ENCODE peak calls at places on chromosomes 13 and 19, in eight cellular contexts. One of them, this sample, is unnamed.

GRCh38 chr13:23450340-23451046 is 17.0 kb upstream of the SACS start:
- DNase-seq in heart right ventricle: no peak
- DNase-seq in CD4-positive, alpha-beta T cell: no peak
- DNase-seq in caudate nucleus: no peak
- DNase-seq in testis: no peak
- DNase-seq in dorsolateral prefrontal cortex: no peak
- DNase-seq in CD4-positive, CD25-positive, alpha-beta regulatory T cell: no peak
- DNase-seq in effector memory CD4-positive, alpha-beta T cell: no peak
- DNase-seq in this sample: peak

GRCh38 chr13:71218960-71219359 is 648.0 kb downstream of the DACH1 start:
- DNase-seq in CD4-positive, CD25-positive, alpha-beta regulatory T cell: no peak
- DNase-seq in effector memory CD4-positive, alpha-beta T cell: no peak
- DNase-seq in testis: no peak
- DNase-seq in heart right ventricle: no peak
- DNase-seq in CD4-positive, alpha-beta T cell: no peak
- DNase-seq in caudate nucleus: no peak
- DNase-seq in dorsolateral prefrontal cortex: no peak
- DNase-seq in this sample: no peak

GRCh38 chr13:29125145-29125933 is 305.2 kb downstream of the MTUS2 start:
- DNase-seq in CD4-positive, CD25-positive, alpha-beta regulatory T cell: no peak
- DNase-seq in CD4-positive, alpha-beta T cell: no peak
- DNase-seq in heart right ventricle: no peak
- DNase-seq in caudate nucleus: no peak
- DNase-seq in testis: no peak
- DNase-seq in effector memory CD4-positive, alpha-beta T cell: peak
- DNase-seq in dorsolateral prefrontal cortex: no peak
- DNase-seq in this sample: no peak

GRCh38 chr19:29323046-29323971 is 110.4 kb upstream of the UQCRFS1 start:
- DNase-seq in CD4-positive, CD25-positive, alpha-beta regulatory T cell: no peak
- DNase-seq in testis: no peak
- DNase-seq in dorsolateral prefrontal cortex: no peak
- DNase-seq in caudate nucleus: no peak
- DNase-seq in effector memory CD4-positive, alpha-beta T cell: no peak
- DNase-seq in CD4-positive, alpha-beta T cell: no peak
- DNase-seq in heart right ventricle: no peak
- DNase-seq in this sample: no peak

GRCh38 chr13:99981115-99982020 is at the start of gene ZIC2:
- DNase-seq in caudate nucleus: no peak
- DNase-seq in effector memory CD4-positive, alpha-beta T cell: no peak
- DNase-seq in CD4-positive, alpha-beta T cell: no peak
- DNase-seq in testis: no peak
- DNase-seq in dorsolateral prefrontal cortex: no peak
- DNase-seq in CD4-positive, CD25-positive, alpha-beta regulatory T cell: no peak
- DNase-seq in heart right ventricle: no peak
- DNase-seq in this sample: no peak

GRCh38 chr19:7468840-7469239 is 20.0 kb downstream of the PEX11G start:
- DNase-seq in effector memory CD4-positive, alpha-beta T cell: no peak
- DNase-seq in CD4-positive, CD25-positive, alpha-beta regulatory T cell: no peak
- DNase-seq in dorsolateral prefrontal cortex: no peak
- DNase-seq in testis: no peak
- DNase-seq in CD4-positive, alpha-beta T cell: no peak
- DNase-seq in caudate nucleus: no peak
- DNase-seq in heart right ventricle: no peak
- DNase-seq in this sample: no peak

GRCh38 chr13:98112456-98112855 is 30.4 kb upstream of the FARP1 start:
- DNase-seq in testis: no peak
- DNase-seq in caudate nucleus: no peak
- DNase-seq in CD4-positive, alpha-beta T cell: no peak
- DNase-seq in heart right ventricle: no peak
- DNase-seq in dorsolateral prefrontal cortex: no peak
- DNase-seq in effector memory CD4-positive, alpha-beta T cell: no peak
- DNase-seq in CD4-positive, CD25-positive, alpha-beta regulatory T cell: no peak
- DNase-seq in this sample: no peak

GRCh38 chr19:32012886-32013635 is 332.3 kb upstream of the ZNF507 start:
- DNase-seq in effector memory CD4-positive, alpha-beta T cell: no peak
- DNase-seq in testis: no peak
- DNase-seq in CD4-positive, CD25-positive, alpha-beta regulatory T cell: no peak
- DNase-seq in heart right ventricle: no peak
- DNase-seq in CD4-positive, alpha-beta T cell: no peak
- DNase-seq in caudate nucleus: no peak
- DNase-seq in dorsolateral prefrontal cortex: no peak
- DNase-seq in this sample: no peak

DNA sequence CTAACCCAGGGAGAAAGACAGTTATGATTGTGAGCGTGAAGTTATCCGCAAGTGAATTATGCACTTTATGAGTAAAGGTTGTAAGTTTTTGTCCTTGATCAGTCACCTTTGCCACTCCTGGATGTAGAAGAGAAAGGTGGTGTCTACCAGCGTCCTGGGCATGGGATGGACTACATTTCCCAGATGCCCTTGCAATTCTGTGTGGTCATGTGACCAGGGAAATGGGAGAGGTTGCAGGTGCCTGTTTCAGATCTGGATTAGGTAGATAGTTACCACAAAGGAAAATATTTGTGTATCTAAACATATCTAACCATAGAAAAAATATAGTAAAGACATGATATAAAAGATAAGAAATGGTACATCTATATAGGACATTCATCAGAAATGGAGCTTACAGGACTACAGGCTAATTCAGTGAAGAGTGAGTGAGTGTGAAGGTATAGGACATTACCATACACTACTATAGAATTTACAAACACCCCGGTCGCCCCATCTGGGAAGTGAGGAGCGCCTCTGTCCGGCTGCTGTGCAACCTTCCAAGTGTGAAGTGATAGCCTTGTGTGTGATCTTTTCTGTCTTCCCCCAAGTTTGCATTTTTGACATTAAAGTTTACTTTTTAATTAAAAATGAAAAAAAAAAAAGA is 51.6 kb upstream of the CACNA1A start:
- DNase-seq in testis: peak
- DNase-seq in dorsolateral prefrontal cortex: peak
- DNase-seq in heart right ventricle: no peak
- DNase-seq in CD4-positive, alpha-beta T cell: no peak
- DNase-seq in caudate nucleus: no peak
- DNase-seq in effector memory CD4-positive, alpha-beta T cell: no peak
- DNase-seq in CD4-positive, CD25-positive, alpha-beta regulatory T cell: no peak
- DNase-seq in this sample: no peak
- H3K27ac ChIP-seq in testis: no peak
- H3K27ac ChIP-seq in dorsolateral prefrontal cortex: peak
- H3K27ac ChIP-seq in heart right ventricle: no peak
- H3K27ac ChIP-seq in CD4-positive, alpha-beta T cell: no peak
- H3K27ac ChIP-seq in caudate nucleus: no peak
- H3K27ac ChIP-seq in effector memory CD4-positive, alpha-beta T cell: no peak
- H3K27ac ChIP-seq in CD4-positive, CD25-positive, alpha-beta regulatory T cell: no peak
- H3K27ac ChIP-seq in this sample: no peak

GRCh38 chr19:13020002-13020414 is 24.7 kb downstream of the NFIX start:
- DNase-seq in testis: no peak
- DNase-seq in effector memory CD4-positive, alpha-beta T cell: no peak
- DNase-seq in dorsolateral prefrontal cortex: no peak
- DNase-seq in heart right ventricle: no peak
- DNase-seq in CD4-positive, CD25-positive, alpha-beta regulatory T cell: no peak
- DNase-seq in caudate nucleus: no peak
- DNase-seq in CD4-positive, alpha-beta T cell: no peak
- DNase-seq in this sample: no peak
- H3K27ac ChIP-seq in testis: peak
- H3K27ac ChIP-seq in effector memory CD4-positive, alpha-beta T cell: no peak
- H3K27ac ChIP-seq in dorsolateral prefrontal cortex: peak
- H3K27ac ChIP-seq in heart right ventricle: peak
- H3K27ac ChIP-seq in CD4-positive, CD25-positive, alpha-beta regulatory T cell: no peak
- H3K27ac ChIP-seq in caudate nucleus: peak
- H3K27ac ChIP-seq in CD4-positive, alpha-beta T cell: no peak
- H3K27ac ChIP-seq in this sample: peak

DNA sequence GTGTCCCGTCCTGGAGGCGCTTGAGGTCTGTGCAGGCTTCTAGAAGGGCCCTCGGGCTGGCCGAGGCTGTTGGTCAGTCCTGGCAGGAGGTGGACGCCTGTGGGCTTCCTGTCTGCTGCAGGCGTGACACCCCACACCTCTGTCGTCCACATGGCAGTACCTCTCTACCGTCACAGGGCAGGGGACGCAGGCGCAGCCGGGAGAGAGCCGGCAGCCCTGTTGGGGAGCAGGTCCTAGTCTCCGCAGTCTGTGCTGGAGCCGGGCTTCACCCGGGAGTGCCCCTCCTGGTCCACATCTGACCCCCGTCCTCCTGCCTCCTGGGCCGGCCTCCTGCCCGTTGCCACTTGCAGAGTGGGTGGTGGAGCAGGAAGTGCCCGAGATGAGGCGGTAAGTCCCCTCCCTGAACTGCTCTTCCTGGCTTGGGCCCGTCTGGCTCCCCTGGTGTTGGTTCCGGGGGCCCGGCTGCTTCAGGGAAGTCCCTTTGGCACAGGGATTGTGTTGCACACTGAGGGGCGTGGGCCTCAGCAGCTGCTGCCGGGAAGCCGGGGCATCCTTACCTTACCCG is 106.0 kb downstream of the KDM4B start:
- DNase-seq in CD4-positive, CD25-positive, alpha-beta regulatory T cell: no peak
- DNase-seq in effector memory CD4-positive, alpha-beta T cell: no peak
- DNase-seq in testis: no peak
- DNase-seq in caudate nucleus: no peak
- DNase-seq in dorsolateral prefrontal cortex: no peak
- DNase-seq in heart right ventricle: no peak
- DNase-seq in CD4-positive, alpha-beta T cell: no peak
- DNase-seq in this sample: no peak
- H3K27ac ChIP-seq in CD4-positive, CD25-positive, alpha-beta regulatory T cell: no peak
- H3K27ac ChIP-seq in effector memory CD4-positive, alpha-beta T cell: no peak
- H3K27ac ChIP-seq in testis: no peak
- H3K27ac ChIP-seq in caudate nucleus: no peak
- H3K27ac ChIP-seq in dorsolateral prefrontal cortex: no peak
- H3K27ac ChIP-seq in heart right ventricle: no peak
- H3K27ac ChIP-seq in CD4-positive, alpha-beta T cell: no peak
- H3K27ac ChIP-seq in this sample: no peak

GRCh38 chr13:49021953-49022352 is 46.2 kb downstream of the FNDC3A start:
- DNase-seq in dorsolateral prefrontal cortex: no peak
- DNase-seq in caudate nucleus: no peak
- DNase-seq in testis: no peak
- DNase-seq in heart right ventricle: no peak
- DNase-seq in CD4-positive, alpha-beta T cell: no peak
- DNase-seq in effector memory CD4-positive, alpha-beta T cell: no peak
- DNase-seq in CD4-positive, CD25-positive, alpha-beta regulatory T cell: no peak
- DNase-seq in this sample: no peak
- H3K27ac ChIP-seq in dorsolateral prefrontal cortex: no peak
- H3K27ac ChIP-seq in caudate nucleus: no peak
- H3K27ac ChIP-seq in testis: no peak
- H3K27ac ChIP-seq in heart right ventricle: no peak
- H3K27ac ChIP-seq in CD4-positive, alpha-beta T cell: no peak
- H3K27ac ChIP-seq in effector memory CD4-positive, alpha-beta T cell: no peak
- H3K27ac ChIP-seq in CD4-positive, CD25-positive, alpha-beta regulatory T cell: no peak
- H3K27ac ChIP-seq in this sample: no peak

DNA sequence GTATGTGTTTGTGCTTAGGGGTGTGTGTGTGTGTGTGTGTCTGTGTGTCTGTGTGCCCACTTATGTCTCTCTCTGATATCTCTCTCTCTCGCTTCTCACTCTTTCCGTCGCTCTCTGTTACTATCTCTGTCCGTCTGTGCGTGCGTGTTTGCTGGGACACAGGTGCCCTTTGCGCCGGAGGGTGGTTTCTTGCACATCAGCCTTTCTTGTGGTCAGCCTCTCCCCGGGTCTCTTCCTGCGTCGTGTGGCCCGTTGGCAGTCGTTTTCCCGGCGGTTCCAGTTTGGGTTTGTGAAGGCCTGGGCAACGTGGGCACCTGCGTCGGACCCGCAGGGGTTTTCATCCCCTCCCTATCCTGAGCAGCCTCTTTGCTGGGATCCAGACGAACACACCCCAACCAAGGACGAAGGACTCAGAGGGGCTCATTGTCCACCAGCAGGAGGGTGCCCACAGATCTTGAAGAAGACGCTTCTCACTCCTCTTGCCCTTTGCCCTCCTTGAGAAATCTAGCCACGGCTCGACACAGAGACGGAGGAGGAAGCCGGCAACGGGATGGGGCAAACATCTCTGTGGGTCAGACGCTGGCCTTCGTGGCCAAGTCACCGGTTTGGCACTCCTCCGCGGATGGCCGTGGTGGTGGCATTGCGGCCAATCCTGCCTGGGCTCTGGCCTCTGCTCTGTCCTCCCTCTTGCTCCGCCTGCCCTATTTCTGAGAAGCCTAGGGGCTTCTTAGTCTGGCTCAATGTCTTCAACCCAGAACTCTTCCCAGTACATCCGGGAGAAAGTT is 52.3 kb downstream of the ZNF146 start:
- DNase-seq in CD4-positive, CD25-positive, alpha-beta regulatory T cell: no peak
- DNase-seq in dorsolateral prefrontal cortex: no peak
- DNase-seq in testis: no peak
- DNase-seq in CD4-positive, alpha-beta T cell: no peak
- DNase-seq in caudate nucleus: no peak
- DNase-seq in effector memory CD4-positive, alpha-beta T cell: no peak
- DNase-seq in heart right ventricle: no peak
- DNase-seq in this sample: no peak
- H3K27ac ChIP-seq in CD4-positive, CD25-positive, alpha-beta regulatory T cell: no peak
- H3K27ac ChIP-seq in dorsolateral prefrontal cortex: no peak
- H3K27ac ChIP-seq in testis: no peak
- H3K27ac ChIP-seq in CD4-positive, alpha-beta T cell: no peak
- H3K27ac ChIP-seq in caudate nucleus: no peak
- H3K27ac ChIP-seq in effector memory CD4-positive, alpha-beta T cell: no peak
- H3K27ac ChIP-seq in heart right ventricle: no peak
- H3K27ac ChIP-seq in this sample: no peak

DNA sequence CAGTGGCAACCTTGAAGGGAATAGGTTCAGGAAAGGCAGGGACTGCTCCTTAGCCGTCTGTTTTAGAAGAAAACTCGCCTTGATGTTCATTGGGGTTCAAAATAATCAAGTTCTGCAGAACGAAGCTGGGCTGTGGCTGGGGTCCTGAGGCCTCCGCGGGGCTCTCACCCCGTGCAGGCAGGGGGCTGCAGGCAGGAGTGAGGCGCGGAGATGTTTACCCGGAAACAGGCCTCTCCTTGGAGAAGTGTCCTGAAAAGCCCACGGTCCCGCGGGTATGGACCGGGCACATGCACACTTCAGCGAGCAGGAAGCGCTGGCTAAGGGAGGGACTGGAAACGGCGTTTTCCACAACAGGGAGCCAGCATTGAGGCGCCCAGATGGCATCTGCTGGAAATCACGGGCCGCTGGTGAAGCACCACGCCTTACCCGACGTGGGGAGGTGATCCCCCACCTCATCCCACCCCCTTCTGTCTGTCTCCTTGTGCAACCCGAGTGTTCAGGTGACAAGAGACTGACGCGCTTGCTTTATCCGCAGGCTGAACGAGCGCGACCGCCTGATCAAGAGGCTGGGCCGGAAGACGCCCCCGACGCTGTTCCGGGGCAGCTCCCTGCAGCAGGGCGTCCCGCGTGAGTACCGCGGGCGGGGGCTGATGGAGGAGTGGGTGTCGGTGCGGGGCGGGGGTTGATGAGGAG is 39.7 kb downstream of the SHISA2 start:
- DNase-seq in dorsolateral prefrontal cortex: no peak
- DNase-seq in CD4-positive, CD25-positive, alpha-beta regulatory T cell: peak
- DNase-seq in testis: peak
- DNase-seq in effector memory CD4-positive, alpha-beta T cell: peak
- DNase-seq in caudate nucleus: no peak
- DNase-seq in heart right ventricle: peak
- DNase-seq in CD4-positive, alpha-beta T cell: peak
- DNase-seq in this sample: no peak
- H3K27ac ChIP-seq in dorsolateral prefrontal cortex: no peak
- H3K27ac ChIP-seq in CD4-positive, CD25-positive, alpha-beta regulatory T cell: peak
- H3K27ac ChIP-seq in testis: no peak
- H3K27ac ChIP-seq in effector memory CD4-positive, alpha-beta T cell: peak
- H3K27ac ChIP-seq in caudate nucleus: no peak
- H3K27ac ChIP-seq in heart right ventricle: no peak
- H3K27ac ChIP-seq in CD4-positive, alpha-beta T cell: peak
- H3K27ac ChIP-seq in this sample: no peak

This sample was measured in psoas muscle.